ENCODE peak calls at places on chromosomes 1 and 21, in seven cellular contexts. P is GM03348, A is H9, S is mesothelial cell of epicardium, T is HFF-Myc, H is uterus, D is COR-L47. X is an unnamed sample.

GRCh38 chr21:31872452-31873274 is at the start of gene HUNK:
- DNase-seq in P (peak), A (peak), S (peak), T (no peak), H (peak), D (peak), X (peak)

GRCh38 chr1:245742891-245743290 is 588.1 kb downstream of the KIF26B start:
- DNase-seq in P (peak), A (no peak), S (no peak), T (no peak), H (no peak), D (no peak), X (no peak)

GRCh38 chr1:55213885-55214213 is 1.3 kb downstream of the USP24 start:
- DNase-seq in P (no peak), A (peak), S (no peak), T (no peak), H (no peak), D (no peak), X (no peak)

GRCh38 chr1:8816831-8817412 is 518 bp downstream of the RERE start:
- DNase-seq in P (peak), A (no peak), S (no peak), T (no peak), H (peak), D (no peak), X (no peak)

GRCh38 chr1:151457911-151458882 is 1.1 kb downstream of the POGZ start:
- DNase-seq in P (peak), A (peak), S (peak), T (peak), H (peak), D (peak), X (peak)

GRCh38 chr1:201982082-201982922 is at the start of gene RNPEP:
- DNase-seq in P (peak), A (peak), S (peak), T (no peak), H (peak), D (peak), X (no peak)

GRCh38 chr1:156400191-156400920 is 31.3 kb downstream of the RHBG start:
- DNase-seq in P (no peak), A (no peak), S (no peak), T (no peak), H (no peak), D (no peak), X (no peak)

GRCh38 chr1:145961425-145962156 is 2.8 kb downstream of the ANKRD34A start:
- DNase-seq in P (peak), A (no peak), S (no peak), T (no peak), H (peak), D (no peak), X (no peak)

GRCh38 chr1:80402636-80403035 is 1396.1 kb upstream of the ADGRL4 start:
- DNase-seq in P (no peak), A (no peak), S (no peak), T (no peak), H (no peak), D (no peak), X (no peak)

GRCh38 chr1:47448462-47449233 is 10.8 kb downstream of the FOXD2 start:
- DNase-seq in P (no peak), A (no peak), S (no peak), T (no peak), H (no peak), D (no peak), X (no peak)

GRCh38 chr1:212459656-212460055 is 26.9 kb downstream of the NENF start:
- DNase-seq in P (no peak), A (no peak), S (no peak), T (no peak), H (no peak), D (no peak), X (no peak)

GRCh38 chr1:7259955-7260354 is 474.7 kb downstream of the CAMTA1 start:
- DNase-seq in P (no peak), A (no peak), S (no peak), T (no peak), H (no peak), D (no peak), X (no peak)

GRCh38 chr21:44292812-44293195 is 7.0 kb upstream of the PFKL start:
- DNase-seq in P (no peak), A (no peak), S (no peak), T (no peak), H (no peak), D (no peak), X (no peak)

GRCh38 chr1:37519613-37520012 is 5.0 kb upstream of the MEAF6 start:
- DNase-seq in P (no peak), A (no peak), S (no peak), T (no peak), H (no peak), D (no peak), X (no peak)

GRCh38 chr1:53122194-53122846 is 20.1 kb downstream of the SLC1A7 start:
- DNase-seq in P (peak), A (no peak), S (no peak), T (no peak), H (no peak), D (no peak), X (no peak)

GRCh38 chr1:226401407-226402303 is 6.2 kb downstream of the PARP1 start:
- DNase-seq in P (no peak), A (no peak), S (no peak), T (no peak), H (no peak), D (no peak), X (no peak)

GRCh38 chr1:185353124-185353523 is 36.1 kb upstream of the IVNS1ABP start:
- DNase-seq in P (no peak), A (no peak), S (no peak), T (no peak), H (no peak), D (no peak), X (no peak)

GRCh38 chr1:245046310-245046709 is 108.5 kb upstream of the KIF26B start:
- DNase-seq in P (no peak), A (no peak), S (no peak), T (no peak), H (no peak), D (no peak), X (no peak)

GRCh38 chr1:44571712-44572571 is 102.3 kb downstream of the TMEM53 start:
- DNase-seq in P (no peak), A (no peak), S (no peak), T (no peak), H (no peak), D (no peak), X (no peak)

GRCh38 chr1:93694039-93694438 is 12.4 kb upstream of the BCAR3 start:
- DNase-seq in P (no peak), A (no peak), S (no peak), T (no peak), H (no peak), D (no peak), X (no peak)

GRCh38 chr1:91541918-91542533 is 41.4 kb downstream of the CDC7 start:
- DNase-seq in P (no peak), A (no peak), S (no peak), T (no peak), H (no peak), D (no peak), X (no peak)

GRCh38 chr1:41861509-41862410 is 57.0 kb downstream of the HIVEP3 start:
- DNase-seq in P (no peak), A (no peak), S (no peak), T (no peak), H (peak), D (no peak), X (no peak)

GRCh38 chr1:181043025-181043880 is 9.5 kb downstream of the MR1 start:
- DNase-seq in P (peak), A (no peak), S (no peak), T (no peak), H (no peak), D (peak), X (no peak)

GRCh38 chr1:220974431-220974830 is 95.2 kb downstream of the HLX start:
- DNase-seq in P (no peak), A (no peak), S (no peak), T (no peak), H (no peak), D (no peak), X (no peak)

GRCh38 chr1:23788695-23789094 is 2.2 kb upstream of the LYPLA2 start:
- DNase-seq in P (no peak), A (no peak), S (no peak), T (no peak), H (no peak), D (no peak), X (no peak)

GRCh38 chr1:119327436-119328155 is 41.0 kb upstream of the HAO2 start:
- DNase-seq in P (peak), A (peak), S (peak), T (peak), H (peak), D (peak), X (no peak)

X was measured in NCI-H1048.